ENCODE peak calls at places on chromosomes 12 and 14, in five cellular contexts. A is activated CD4-positive, alpha-beta T cell treated with anti-CD3 and anti-CD28 coated beads for 36 hours; Q is iris pigment epithelial cell; B is amniotic stem cell; V is ACHN. Z is an unnamed sample.

GRCh38 chr14:83816755-83817154 is 1713.2 kb upstream of the FLRT2 start:
- DNase-seq in A (no peak), B (peak), V (no peak), Q (peak), Z (no peak)

GRCh38 chr14:70641548-70642312 is at the start of gene TTC9:
- DNase-seq in Q (no peak), A (peak), B (no peak), V (peak), Z (peak)

GRCh38 chr12:51865757-51866270 is 17.3 kb upstream of the FIGNL2 start:
- DNase-seq in A (no peak), Q (no peak), B (no peak), V (no peak), Z (peak)

GRCh38 chr14:75610839-75611238 is 32.4 kb downstream of the FLVCR2 start:
- DNase-seq in B (no peak), Q (peak), A (no peak), V (no peak), Z (no peak)

GRCh38 chr14:31159682-31160296 is 47.8 kb downstream of the HECTD1 start:
- DNase-seq in B (no peak), Q (peak), V (no peak), A (no peak), Z (peak)

GRCh38 chr12:83018063-83018462 is 331.4 kb downstream of the TMTC2 start:
- DNase-seq in Q (no peak), B (no peak), A (no peak), V (no peak), Z (no peak)

GRCh38 chr14:53655080-53655785 is 301.4 kb downstream of the BMP4 start:
- DNase-seq in A (no peak), V (no peak), Q (no peak), B (no peak), Z (no peak)

GRCh38 chr14:61562321-61563161 is 132.8 kb upstream of the HIF1A start:
- DNase-seq in Q (peak), B (peak), V (peak), A (peak), Z (no peak)

GRCh38 chr12:8012910-8013309 is 19.6 kb upstream of the FOXJ2 start:
- DNase-seq in V (no peak), Q (no peak), A (no peak), B (no peak), Z (no peak)

GRCh38 chr12:617304-617915 is 45.8 kb downstream of the NINJ2 start:
- DNase-seq in A (no peak), V (no peak), Q (peak), B (no peak), Z (peak)

GRCh38 chr14:105313381-105314286 is 914 bp upstream of the PACS2 start:
- DNase-seq in V (no peak), A (peak), B (no peak), Q (no peak), Z (peak)

GRCh38 chr14:105881021-105881930 is 354.9 kb downstream of the TMEM121 start:
- DNase-seq in Q (no peak), B (no peak), A (peak), V (no peak), Z (peak)

GRCh38 chr12:61993734-61994345 is 266.4 kb upstream of the USP15 start:
- DNase-seq in A (no peak), V (peak), B (no peak), Q (peak), Z (no peak)

GRCh38 chr14:100405752-100406455 is 82.8 kb downstream of the SLC25A47 start:
- DNase-seq in B (no peak), A (no peak), V (no peak), Q (no peak), Z (peak)

GRCh38 chr12:91952916-91953315 is 192.7 kb downstream of the BTG1 start:
- DNase-seq in A (no peak), B (no peak), V (no peak), Q (no peak), Z (no peak)

GRCh38 chr12:40208707-40209106 is 16.1 kb upstream of the LRRK2 start:
- DNase-seq in A (no peak), Q (no peak), V (no peak), B (no peak), Z (no peak)

GRCh38 chr12:112822056-112822455 is 30.5 kb downstream of the RPH3A start:
- DNase-seq in A (no peak), Q (no peak), V (no peak), B (no peak), Z (no peak)

GRCh38 chr14:68655021-68655811 is 137.7 kb downstream of the ZFP36L1 start:
- DNase-seq in V (no peak), Q (no peak), B (no peak), A (no peak), Z (no peak)

GRCh38 chr12:85277900-85278597 is 2.0 kb upstream of the ALX1 start:
- DNase-seq in A (peak), V (no peak), B (no peak), Q (no peak), Z (peak)

GRCh38 chr12:130068741-130069140 is 93.5 kb upstream of the FZD10 start:
- DNase-seq in A (no peak), B (no peak), V (no peak), Q (no peak), Z (no peak)

GRCh38 chr12:57258977-57259970 is 8.3 kb upstream of the STAC3 start:
- DNase-seq in Q (peak), A (no peak), B (no peak), V (no peak), Z (no peak)

GRCh38 chr14:26873556-26873955 is 275.7 kb upstream of the NOVA1 start:
- DNase-seq in A (no peak), Q (no peak), B (no peak), V (no peak), Z (no peak)

GRCh38 chr12:116196226-116196625 is 81.3 kb downstream of the MED13L start:
- DNase-seq in A (no peak), Q (no peak), V (no peak), B (no peak), Z (no peak)

GRCh38 chr12:91577586-91578539 is 395.2 kb upstream of the DCN start:
- DNase-seq in A (no peak), B (no peak), Q (peak), V (peak), Z (no peak)